ENCODE peak calls at places on chromosomes 4 and X, in five cellular contexts. B is GM12878, A is A549, C is endothelial cell of umbilical vein, S is HepG2. E is an unnamed sample.

GRCh38 chr4:8279321-8280157 is 10.0 kb downstream of the HTRA3 start:
- DNase-seq in B (no peak), A (no peak), C (no peak), S (no peak), E (peak)

GRCh38 chrX:103151799-103152198 is 58.9 kb upstream of the NXF3 start:
- DNase-seq in B (no peak), A (no peak), C (no peak), S (no peak), E (no peak)

GRCh38 chr4:8392591-8393190 is 47.8 kb downstream of the ACOX3 start:
- DNase-seq in B (no peak), A (no peak), C (peak), S (no peak), E (peak)

GRCh38 chr4:127616898-127617297 is 15.9 kb upstream of the INTU start:
- DNase-seq in B (no peak), A (no peak), C (no peak), S (no peak), E (no peak)

GRCh38 chrX:46318551-46318950 is 226.7 kb downstream of the ZNF674 start:
- DNase-seq in B (no peak), A (no peak), C (no peak), S (no peak), E (no peak)

GRCh38 chr4:17526695-17527477 is 11.9 kb downstream of the CLRN2 start:
- DNase-seq in B (no peak), A (no peak), C (no peak), S (no peak), E (no peak)

GRCh38 chr4:94169803-94170372 is 37.8 kb upstream of the SMARCAD1 start:
- DNase-seq in B (no peak), A (no peak), C (no peak), S (no peak), E (no peak)

GRCh38 chr4:157895205-157895604 is 277.6 kb downstream of the GASK1B start:
- DNase-seq in B (no peak), A (no peak), C (no peak), S (no peak), E (no peak)

GRCh38 chr4:179536694-179537093 is 2094.5 kb upstream of the AGA start:
- DNase-seq in B (no peak), A (no peak), C (no peak), S (no peak), E (no peak)

GRCh38 chr4:89492476-89493110 is 185.0 kb upstream of the GPRIN3 start:
- DNase-seq in B (no peak), A (no peak), C (peak), S (no peak), E (no peak)

GRCh38 chrX:39808471-39808917 is 289.3 kb downstream of the BCOR start:
- DNase-seq in B (no peak), A (no peak), C (peak), S (no peak), E (no peak)

GRCh38 chr4:92270908-92271307 is 32.9 kb upstream of the GRID2 start:
- DNase-seq in B (no peak), A (no peak), C (no peak), S (no peak), E (no peak)

GRCh38 chrX:121987835-121988234 is 940.4 kb downstream of the GLUD2 start:
- DNase-seq in B (no peak), A (no peak), C (no peak), S (no peak), E (no peak)

GRCh38 chrX:121987163-121987562 is 939.8 kb downstream of the GLUD2 start:
- DNase-seq in B (no peak), A (no peak), C (no peak), S (no peak), E (no peak)
- TF ChIP-seq MYC in B (no peak), A (no peak), C (no peak), S (no peak), E (no peak)

GRCh38 chr4:41963105-41963504 is 18.5 kb upstream of the DCAF4L1 start:
- DNase-seq in B (no peak), A (no peak), C (peak), S (peak), E (peak)

GRCh38 chr4:41957634-41958033 is 22.4 kb downstream of the TMEM33 start:
- DNase-seq in B (peak), A (peak), C (peak), S (peak), E (peak)
- TF ChIP-seq CTCF in B (peak), A (peak), C (peak), S (peak), E (peak)

GRCh38 chr4:99670409-99671073 is 12.9 kb upstream of the C4orf54 start:
- DNase-seq in B (no peak), A (no peak), C (no peak), S (no peak), E (no peak)
- TF ChIP-seq MAX in B (no peak), A (no peak), C (no peak), S (no peak), E (no peak)

GRCh38 chr4:25280210-25280609 is 32.4 kb upstream of the ZCCHC4 start:
- DNase-seq in B (no peak), A (no peak), C (no peak), S (no peak), E (no peak)

GRCh38 chr4:25284466-25284865 is 28.1 kb upstream of the ZCCHC4 start:
- DNase-seq in B (no peak), A (no peak), C (no peak), S (no peak), E (no peak)

DNA sequence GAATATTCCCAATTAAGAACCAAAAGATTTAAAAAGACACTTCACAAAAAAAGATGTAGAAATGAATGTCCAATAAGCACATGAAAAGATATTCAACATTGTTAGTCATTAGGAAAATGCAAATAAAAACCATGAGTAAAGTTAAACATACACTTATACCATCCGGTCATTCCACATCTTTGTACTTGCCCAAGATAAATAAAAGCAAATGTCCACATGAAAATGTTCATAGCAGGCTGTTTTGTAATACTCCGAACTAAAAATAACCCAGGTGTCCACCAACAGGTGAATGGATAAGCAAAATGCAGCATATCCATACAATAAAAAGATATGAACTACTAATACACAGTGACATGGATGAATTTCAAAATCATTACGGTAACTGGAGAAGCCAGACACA is 28.6 kb upstream of the ZCCHC4 start:
- DNase-seq in B (no peak), A (no peak), C (no peak), S (peak), E (no peak)
- TF ChIP-seq MYC in B (no peak), A (no peak), C (no peak), S (no peak), E (no peak)

GRCh38 chr4:26323807-26324206 is 3.0 kb downstream of the RBPJ start:
- DNase-seq in B (no peak), A (no peak), C (peak), S (no peak), E (no peak)
- TF ChIP-seq CTCF in B (no peak), A (no peak), C (no peak), S (no peak), E (no peak)

GRCh38 chrX:153438522-153438921 is 7.3 kb downstream of the TREX2 start:
- DNase-seq in B (no peak), A (no peak), C (peak), S (peak), E (peak)
- TF ChIP-seq MAX in B (no peak), A (no peak), C (no peak), S (no peak), E (no peak)

GRCh38 chr4:175560628-175561027 is 251.4 kb downstream of the GPM6A start:
- DNase-seq in B (no peak), A (peak), C (no peak), S (no peak), E (peak)
- TF ChIP-seq MYC in B (no peak), A (no peak), C (no peak), S (no peak), E (no peak)

GRCh38 chr4:143184503-143185252 is at the start of gene USP38:
- DNase-seq in B (peak), A (peak), C (peak), S (peak), E (peak)
- TF ChIP-seq CTCF in B (peak), A (no peak), C (peak), S (no peak), E (no peak)

DNA sequence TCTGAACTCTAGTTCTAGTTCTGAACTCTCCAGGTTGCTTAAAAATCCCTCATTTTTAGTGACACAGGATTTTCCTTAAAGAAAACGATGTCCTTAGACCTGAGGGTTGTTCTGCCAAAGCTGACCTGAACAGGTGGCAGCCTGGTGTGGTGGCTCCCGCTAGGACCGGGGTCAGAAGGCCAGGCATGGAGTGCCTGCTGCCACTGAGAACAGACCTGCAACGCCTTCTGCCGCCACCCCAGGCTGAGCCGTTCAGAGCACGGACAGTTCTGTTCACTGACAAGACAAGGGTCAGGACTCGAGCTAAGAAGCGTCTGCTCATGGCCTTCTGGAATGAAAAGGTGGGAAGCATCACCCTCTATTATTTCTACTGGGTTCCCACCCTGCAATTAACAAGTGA is 15.8 kb downstream of the DCTD start:
- DNase-seq in B (no peak), A (no peak), C (no peak), S (no peak), E (no peak)
- TF ChIP-seq MAX in B (no peak), A (no peak), C (no peak), S (no peak), E (no peak)

GRCh38 chrX:75297508-75297907 is 23.6 kb downstream of the UPRT start:
- DNase-seq in B (no peak), A (no peak), C (no peak), S (no peak), E (no peak)

GRCh38 chrX:75303795-75304194 is 29.9 kb downstream of the UPRT start:
- DNase-seq in B (no peak), A (no peak), C (peak), S (no peak), E (no peak)

GRCh38 chrX:75295641-75296040 is 21.8 kb downstream of the UPRT start:
- DNase-seq in B (no peak), A (no peak), C (no peak), S (no peak), E (no peak)

GRCh38 chrX:75301060-75301459 is 27.2 kb downstream of the UPRT start:
- DNase-seq in B (no peak), A (no peak), C (peak), S (no peak), E (no peak)
- TF ChIP-seq MYC in B (no peak), A (no peak), C (no peak), S (no peak), E (no peak)